ENCODE peak calls at places on chromosomes 4 and X, in seven cellular contexts. R is IMR-90, W is thyroid gland, X is A549, Z is uterus, V is right lobe of liver, T is sigmoid colon. U is an unnamed sample.

GRCh38 chrX:118724775-118725174 is 2.6 kb upstream of the IL13RA1 start:
- DNase-seq in X (peak; percentile 15), R (peak; percentile 56), V (no peak), T (no peak), W (no peak), Z (no peak), U (peak; percentile 35)

GRCh38 chrX:31036895-31037294 is 34.9 kb downstream of the FTHL17 start:
- DNase-seq in V (peak; percentile 58), Z (peak; percentile 18), T (no peak), X (peak; percentile 10), R (peak; percentile 42), W (peak; percentile 48), U (peak; percentile 2)

GRCh38 chrX:76064825-76065224 is 108.0 kb upstream of the PBDC1 start:
- DNase-seq in T (no peak), R (no peak), V (no peak), Z (no peak), W (no peak), X (no peak), U (no peak)

GRCh38 chrX:50691820-50692219 is 122.2 kb downstream of the SHROOM4 start:
- DNase-seq in V (no peak), W (no peak), T (no peak), Z (no peak), X (peak; percentile 18), R (peak; percentile 48), U (peak; percentile 0)

GRCh38 chr4:66946761-66947160 is 598.5 kb downstream of the CENPC start:
- DNase-seq in X (no peak), W (no peak), R (no peak), T (no peak), Z (no peak), V (no peak), U (no peak)

GRCh38 chrX:2610246-2611170 is 80.6 kb upstream of the CD99 start:
- DNase-seq in Z (no peak), T (no peak), W (no peak), R (peak; percentile 20), V (no peak), X (no peak), U (no peak)

GRCh38 chr4:151905197-151905596 is 144.4 kb upstream of the GATB start:
- DNase-seq in R (no peak), W (no peak), V (no peak), X (no peak), Z (no peak), T (no peak), U (no peak)

GRCh38 chr4:124868495-124868894 is 156.0 kb upstream of the ANKRD50 start:
- DNase-seq in X (no peak), Z (no peak), R (no peak), T (no peak), V (no peak), W (no peak), U (no peak)

GRCh38 chr4:101346562-101347266 is 612 bp downstream of the PPP3CA start:
- DNase-seq in X (peak; percentile 13), R (peak; percentile 53), Z (peak; percentile 60), V (peak; percentile 80), T (peak; percentile 82), W (peak; percentile 71), U (peak; percentile 10)

GRCh38 chrX:41275661-41276609 is 58.0 kb upstream of the DDX3X start:
- DNase-seq in W (peak; percentile 63), V (peak; percentile 77), Z (peak; percentile 69), R (peak; percentile 57), X (peak; percentile 84), T (peak; percentile 86), U (peak; percentile 34)

GRCh38 chr4:85603437-85604336 is 128.7 kb downstream of the ARHGAP24 start:
- DNase-seq in Z (no peak), W (no peak), V (no peak), R (no peak), T (no peak), X (no peak), U (no peak)

GRCh38 chr4:182881928-182882327 is 35.3 kb downstream of the DCTD start:
- DNase-seq in V (peak; percentile 80), X (no peak), T (peak; percentile 79), Z (no peak), W (peak; percentile 89), R (no peak), U (no peak)

GRCh38 chr4:173367285-173367684 is 3.5 kb upstream of the SAP30 start:
- DNase-seq in T (no peak), R (peak; percentile 22), X (no peak), Z (no peak), W (no peak), V (no peak), U (no peak)

GRCh38 chr4:114497116-114497515 is 101.5 kb upstream of the UGT8 start:
- DNase-seq in X (no peak), Z (no peak), W (no peak), R (no peak), T (no peak), V (no peak), U (no peak)

GRCh38 chr4:42653606-42654560 is 3.0 kb downstream of the ATP8A1 start:
- DNase-seq in V (no peak), R (no peak), T (no peak), X (no peak), Z (no peak), W (peak; percentile 53), U (no peak)

GRCh38 chr4:16588651-16589050 is 309.8 kb downstream of the LDB2 start:
- DNase-seq in W (no peak), R (no peak), Z (no peak), T (no peak), X (no peak), V (no peak), U (no peak)

GRCh38 chrX:31038585-31039326 is 33.1 kb downstream of the FTHL17 start:
- DNase-seq in R (peak; percentile 31), V (no peak), X (peak; percentile 3), T (no peak), W (peak; percentile 10), Z (no peak), U (no peak)

GRCh38 chr4:6178757-6179156 is 21.6 kb downstream of the JAKMIP1 start:
- DNase-seq in V (no peak), R (no peak), W (no peak), X (no peak), Z (no peak), T (no peak), U (no peak)

GRCh38 chr4:97493815-97494518 is 649.3 kb downstream of the STPG2 start:
- DNase-seq in T (no peak), X (no peak), W (no peak), R (no peak), V (no peak), Z (no peak), U (no peak)

GRCh38 chrX:31228415-31228832 is 156.6 kb upstream of the FTHL17 start:
- DNase-seq in R (peak; percentile 85), T (peak; percentile 66), W (peak; percentile 3), V (no peak), Z (peak; percentile 46), X (no peak), U (no peak)

DNA sequence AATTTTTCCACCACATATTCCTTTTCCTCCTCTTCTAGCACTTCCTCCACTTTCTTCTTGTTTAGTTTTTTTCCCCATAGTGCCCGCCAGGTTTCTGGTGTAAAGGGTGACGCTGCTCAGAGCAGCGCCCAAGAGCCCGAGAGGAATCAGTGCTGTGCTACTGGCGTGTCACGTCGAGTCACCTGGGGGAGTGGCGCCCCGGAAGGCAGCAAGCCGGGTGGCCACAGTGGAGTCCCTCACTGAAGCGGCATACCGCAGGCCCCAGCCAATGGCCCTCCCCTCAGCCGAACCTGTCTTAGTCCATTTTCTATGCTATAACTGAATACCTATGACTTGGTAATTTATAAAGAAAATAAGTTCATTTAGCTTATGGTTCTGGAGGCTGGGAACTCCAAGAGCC is 51.5 kb downstream of the SPIN4 start:
- DNase-seq in Z (no peak), R (no peak), W (no peak), X (no peak), V (no peak), T (no peak), U (no peak)
- TF ChIP-seq POLR2A in Z (no peak), R (no peak), W (no peak), X (no peak), V (no peak), T (no peak), U (no peak)

DNA sequence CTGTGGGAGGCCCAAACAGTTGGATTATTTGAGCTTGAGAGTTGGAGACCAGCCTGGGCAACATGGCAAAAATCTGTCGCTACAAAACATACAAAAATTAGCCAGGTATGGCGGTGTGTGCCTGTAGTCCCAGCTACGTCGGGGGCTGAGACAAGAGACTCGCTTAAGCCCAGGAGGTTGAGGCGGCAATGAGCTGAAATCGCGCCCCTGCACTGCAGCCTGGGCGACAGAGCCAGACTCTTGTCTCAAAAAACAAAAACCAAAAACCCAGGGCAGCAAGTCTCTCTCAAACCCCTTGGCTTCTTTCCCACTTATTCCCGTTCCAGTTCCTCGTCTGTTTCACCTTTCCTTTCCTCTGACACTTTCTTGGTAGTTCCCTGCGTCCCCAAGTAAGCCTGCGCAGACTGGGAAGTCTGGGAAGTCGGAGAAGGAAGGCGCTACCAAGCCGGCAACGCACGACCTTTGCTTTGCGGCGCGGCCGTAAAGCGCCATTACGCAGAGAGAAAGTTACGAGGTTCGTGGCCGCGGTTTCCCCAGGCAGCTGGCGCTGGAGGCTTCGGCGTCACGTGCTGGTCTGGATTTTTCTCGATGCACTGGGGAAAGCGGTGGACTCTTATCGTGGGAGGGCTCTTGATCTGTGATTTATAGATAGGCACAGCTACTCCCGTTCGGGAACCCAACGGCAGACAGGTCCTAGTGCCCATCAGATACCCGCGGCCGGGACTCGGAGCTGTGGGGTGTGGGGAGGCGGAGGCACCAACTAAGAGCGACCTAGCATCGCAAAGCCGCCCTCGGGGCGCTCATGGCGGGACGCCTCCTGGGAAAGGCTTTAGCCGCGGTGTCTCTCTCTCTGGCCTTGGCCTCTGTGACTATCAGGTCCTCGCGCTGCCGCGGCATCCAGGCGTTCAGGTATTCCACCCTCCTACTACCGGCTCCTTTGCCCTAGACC is at the start of gene NUDT9:
- DNase-seq in R (peak; percentile 96), X (peak; percentile 81), Z (peak; percentile 97), T (peak; percentile 97), V (peak; percentile 97), W (peak; percentile 97), U (peak; percentile 61)
- TF ChIP-seq POLR2A in R (peak; percentile 74), X (peak; percentile 52), Z (peak; percentile 69), T (peak; percentile 83), V (peak; percentile 80), W (peak; percentile 77), U (peak; percentile 69)

DNA sequence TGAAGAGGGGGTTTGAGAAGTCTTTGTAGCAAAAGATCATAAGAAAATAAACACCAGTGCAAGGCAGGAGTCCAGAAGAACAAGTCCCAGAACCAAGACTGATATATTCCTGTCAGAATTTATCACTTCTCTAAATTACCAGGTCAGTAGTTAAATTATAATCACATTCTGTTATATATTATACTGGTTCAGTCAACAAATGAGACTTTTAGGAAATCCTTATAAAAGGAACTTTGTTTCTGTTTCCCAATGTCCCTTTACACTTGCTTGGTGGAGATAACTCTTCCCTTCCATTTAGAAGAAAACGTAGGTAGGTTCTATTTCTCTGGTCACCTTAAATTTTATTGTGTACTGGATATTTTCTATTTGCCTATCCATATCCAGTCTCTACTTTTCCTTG is 21.1 kb downstream of the GBA3 start:
- DNase-seq in R (no peak), W (no peak), X (no peak), T (no peak), Z (no peak), V (no peak), U (no peak)
- TF ChIP-seq POLR2A in R (no peak), W (no peak), X (no peak), T (no peak), Z (no peak), V (no peak), U (no peak)

DNA sequence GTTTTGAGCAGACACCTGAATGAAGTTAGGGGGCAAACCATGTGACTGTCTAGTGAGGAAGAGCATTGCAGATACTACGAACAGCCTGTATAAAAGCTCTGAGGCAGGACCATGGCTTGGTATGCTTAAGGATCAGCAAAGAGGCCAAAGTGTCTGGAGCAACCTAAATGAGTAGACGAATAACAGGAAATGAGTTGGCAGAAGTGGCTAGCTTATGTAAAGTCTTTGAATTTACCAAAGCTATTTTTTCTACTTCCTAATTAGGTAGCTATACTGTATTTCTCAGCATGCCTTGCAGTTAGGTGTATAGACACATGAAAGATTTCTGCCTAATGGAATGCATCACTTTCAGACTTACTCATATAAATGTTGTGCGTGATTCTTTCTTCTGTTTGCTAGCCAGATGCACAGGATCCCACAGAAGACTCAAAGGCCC is 9.3 kb upstream of the GPRIN3 start:
- DNase-seq in W (no peak), X (no peak), T (no peak), R (peak; percentile 16), V (no peak), Z (no peak), U (no peak)
- TF ChIP-seq POLR2A in W (no peak), X (no peak), T (no peak), R (no peak), V (no peak), Z (no peak), U (no peak)